ENCODE peak calls at places on chromosomes 11 and 22, in five cellular contexts. C, T, J, A and N are unnamed samples.

GRCh38 chr11:69852051-69852450 is 32.8 kb upstream of the FGF3 start:
- DNase-seq in A (no peak), T (no peak), C (no peak), J (no peak), N (no peak)

GRCh38 chr22:30439226-30439625 is 13.7 kb downstream of the MTFP1 start:
- DNase-seq in C (no peak), J (no peak), A (no peak), T (no peak), N (no peak)

GRCh38 chr11:5279678-5280077 is 9.9 kb upstream of the HBE1 start:
- DNase-seq in T (no peak), J (no peak), C (no peak), A (peak; percentile 11), N (no peak)

GRCh38 chr11:122804161-122804560 is 34.1 kb upstream of the CRTAM start:
- DNase-seq in C (no peak), J (no peak), A (peak; percentile 57), T (peak; percentile 24), N (no peak)

GRCh38 chr11:2771758-2772466 is 72.1 kb upstream of the KCNQ1OT1 start:
- DNase-seq in A (no peak), J (no peak), T (peak; percentile 12), C (peak; percentile 7), N (peak; percentile 23)

GRCh38 chr22:41848468-41848867 is 15.6 kb downstream of the SREBF2 start:
- DNase-seq in A (peak; percentile 28), T (no peak), J (no peak), C (no peak), N (no peak)

GRCh38 chr11:23590909-23591308 is 730.6 kb upstream of the CCDC179 start:
- DNase-seq in C (no peak), T (no peak), J (no peak), A (no peak), N (no peak)

GRCh38 chr11:7677801-7678201 is 4.5 kb upstream of the CYB5R2 start:
- DNase-seq in C (no peak), A (peak; percentile 48), T (no peak), J (no peak), N (no peak)

GRCh38 chr22:24325105-24325757 is 54.6 kb downstream of the SPECC1L start:
- DNase-seq in T (no peak), J (peak; percentile 99), C (no peak), A (peak; percentile 99), N (peak; percentile 80)

GRCh38 chr11:113241190-113242051 is 73.0 kb upstream of the TTC12 start:
- DNase-seq in J (no peak), C (no peak), T (no peak), A (peak; percentile 50), N (no peak)
- TF ChIP-seq CTCF in J (no peak), C (no peak), T (no peak), A (no peak), N (no peak)

GRCh38 chr11:61113209-61113608 is 10.9 kb downstream of the CD5 start:
- DNase-seq in T (no peak), A (no peak), C (no peak), J (no peak), N (no peak)
- TF ChIP-seq CTCF in T (no peak), A (no peak), C (no peak), J (no peak), N (no peak)

DNA sequence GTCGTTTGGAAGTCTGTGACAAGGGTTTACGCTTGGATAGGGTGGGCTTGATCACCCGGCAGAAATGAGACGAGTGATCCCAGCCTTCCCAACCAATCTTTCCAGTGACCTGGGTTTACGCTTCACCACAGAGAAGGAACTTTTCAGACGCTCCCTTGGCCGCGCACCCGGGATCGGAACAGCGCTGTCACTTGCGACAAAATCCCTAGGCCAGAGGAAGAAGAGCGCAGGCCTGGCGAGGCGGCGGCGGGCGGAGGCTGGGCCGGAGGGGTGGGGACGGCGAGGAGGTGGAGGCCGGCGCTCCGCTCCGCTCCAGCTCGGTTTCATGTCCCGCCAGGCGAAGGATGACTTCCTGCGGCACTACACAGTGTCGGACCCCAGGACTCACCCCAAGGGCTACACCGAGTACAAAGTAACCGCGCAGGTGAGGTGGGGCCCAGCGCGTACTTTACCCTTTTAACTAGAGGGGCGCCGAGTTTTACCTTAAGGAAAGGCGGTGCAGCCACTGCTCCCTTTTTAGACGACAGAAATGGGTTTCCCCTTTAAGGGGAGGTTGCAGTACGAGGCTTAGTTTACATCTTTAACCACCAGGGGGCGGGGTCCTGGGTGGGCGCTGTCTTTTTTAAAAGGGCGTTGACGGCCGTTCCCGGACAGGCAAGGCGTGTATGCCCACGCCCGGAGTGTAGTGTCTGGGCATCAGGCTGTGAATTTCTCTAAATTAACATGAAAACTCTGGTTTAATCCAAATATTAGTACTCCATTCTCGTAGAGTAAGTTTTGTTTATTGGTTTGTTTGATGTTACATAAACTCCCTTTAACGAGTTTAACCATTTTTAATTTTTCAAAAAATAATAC is at the start of gene SNX15:
- DNase-seq in C (peak; percentile 92), A (peak; percentile 97), J (peak; percentile 75), T (peak; percentile 91), N (peak; percentile 94)
- TF ChIP-seq CTCF in C (peak; percentile 80), A (peak; percentile 66), J (peak; percentile 81), T (peak; percentile 68), N (peak; percentile 38)

DNA sequence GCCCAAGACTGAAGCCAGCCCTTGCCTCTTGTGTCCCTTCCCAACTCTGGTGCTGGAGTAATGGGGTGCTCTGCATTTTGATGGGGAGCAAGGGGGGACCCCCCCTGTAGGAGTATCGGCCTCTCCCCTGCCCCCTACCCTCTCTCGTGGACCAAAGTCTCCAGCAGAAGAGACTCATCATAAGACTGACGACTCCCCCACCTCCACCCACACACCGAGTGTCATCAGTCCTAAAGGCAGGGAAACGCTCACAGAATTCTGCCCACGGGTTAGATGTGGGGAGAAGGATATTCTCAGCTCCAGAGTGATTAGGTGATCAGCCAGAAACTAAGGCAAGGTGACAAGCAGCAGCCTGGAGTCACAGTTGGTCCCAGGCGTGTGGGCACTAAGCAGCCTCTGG is 38.8 kb downstream of the PPP2R1B start:
- DNase-seq in T (no peak), J (no peak), C (no peak), A (no peak), N (no peak)
- TF ChIP-seq CTCF in T (no peak), J (no peak), C (no peak), A (no peak), N (no peak)

DNA sequence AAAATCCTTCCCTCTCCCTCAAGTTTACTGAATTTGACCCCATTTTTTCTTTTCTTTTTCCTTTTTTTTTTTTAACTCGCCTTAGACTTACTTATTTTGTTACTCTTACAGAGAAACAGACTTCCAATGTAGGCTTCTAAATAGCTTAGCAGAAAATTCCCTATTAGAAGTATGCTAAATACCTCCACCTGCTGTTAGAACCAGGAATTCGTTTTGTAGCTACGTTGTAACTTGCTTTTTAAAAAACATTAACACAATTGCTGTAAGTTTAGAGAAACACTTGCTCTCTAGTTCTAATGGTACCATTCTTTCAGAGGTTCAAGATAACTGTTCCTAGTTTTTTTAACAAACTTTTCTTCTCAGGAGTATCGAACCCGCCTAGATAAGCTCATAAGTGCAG is 324.2 kb downstream of the DCDC1 start:
- DNase-seq in A (peak; percentile 20), C (no peak), J (no peak), T (no peak), N (peak; percentile 27)
- TF ChIP-seq CTCF in A (peak; percentile 44), C (no peak), J (no peak), T (no peak), N (no peak)

DNA sequence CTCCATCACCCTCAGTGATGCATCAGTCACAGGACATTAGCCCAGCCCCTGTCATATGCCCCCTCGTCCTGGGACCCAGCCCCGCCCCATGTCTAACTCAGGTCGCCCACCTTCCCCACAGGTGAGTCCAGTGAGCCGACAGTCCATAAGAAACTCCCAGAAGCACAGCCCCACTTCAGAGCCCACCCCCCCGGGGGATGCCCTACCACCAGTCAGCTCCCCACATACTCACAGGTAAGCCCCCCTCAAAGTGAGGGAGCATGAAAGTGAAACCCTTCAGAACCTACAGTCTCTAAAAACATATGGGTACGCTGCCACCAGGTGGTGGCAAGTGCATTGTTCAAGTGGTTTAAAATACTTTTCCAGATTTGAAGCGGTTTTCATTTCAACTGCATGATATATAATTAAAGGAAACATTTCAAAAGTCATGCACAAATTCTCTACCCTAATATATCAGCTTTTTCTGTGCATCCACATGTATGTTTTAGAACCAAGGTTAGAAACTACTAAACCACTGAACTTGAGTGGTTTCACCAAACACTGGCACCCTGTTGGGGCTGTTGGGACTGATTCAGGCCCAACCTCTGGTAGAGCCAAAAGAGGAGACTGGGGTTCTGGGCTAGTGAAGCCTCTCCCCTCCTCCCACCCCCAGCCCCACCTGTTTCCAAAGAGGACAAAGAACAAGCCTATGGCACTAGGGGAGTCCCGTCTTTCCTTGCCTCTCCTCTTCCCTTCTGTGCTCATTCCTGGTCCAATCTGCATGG is 17.3 kb downstream of the EPS8L2 start:
- DNase-seq in T (no peak), A (peak; percentile 61), C (peak; percentile 48), J (no peak), N (peak; percentile 81)
- TF ChIP-seq CTCF in T (peak; percentile 66), A (peak; percentile 63), C (peak; percentile 66), J (peak; percentile 62), N (peak; percentile 42)

GRCh38 chr11:85182437-85183109 is 444.6 kb downstream of the DLG2 start:
- DNase-seq in C (no peak), J (no peak), A (peak; percentile 3), T (no peak), N (peak; percentile 11)
- TF ChIP-seq CTCF in C (peak; percentile 41), J (no peak), A (peak; percentile 36), T (no peak), N (no peak)

GRCh38 chr22:23240639-23241389 is 60.5 kb downstream of the BCR start:
- DNase-seq in A (no peak), C (no peak), J (no peak), T (no peak), N (no peak)
- TF ChIP-seq CTCF in A (peak; percentile 19), C (peak; percentile 21), J (peak; percentile 24), T (no peak), N (no peak)

GRCh38 chr11:114610984-114611944 is 15.7 kb upstream of the NXPE4 start:
- DNase-seq in A (peak; percentile 9), J (no peak), C (no peak), T (no peak), N (no peak)
- TF ChIP-seq CTCF in A (peak; percentile 36), J (no peak), C (peak; percentile 14), T (no peak), N (no peak)